ENCODE peak calls at places on chromosomes 6 and 20, in eight cellular contexts. O is sciatic nerve; D is occipital lobe; L is NCI-H460; C is NCI-H524; G is activated T-helper 1 cell treated with anti-CD3 and anti-CD28 coated beads, Interleukin-2, amount 50 U/mL, for 16 hours; X is A172; K is Kasumi-1. R is an unnamed sample.
A peak's percentile ranks its signal among the peaks of the same experiment; 100 is the strongest.

GRCh38 chr6:5365430-5366195 is 104.3 kb downstream of the FARS2 start:
- DNase-seq in O (no peak), D (no peak), L (no peak), C (no peak), G (no peak), X (no peak), K (no peak), R (no peak)

GRCh38 chr20:5674176-5674660 is 76.0 kb upstream of the SHLD1 start:
- DNase-seq in O (no peak), D (no peak), L (no peak), C (no peak), G (no peak), X (no peak), K (peak; percentile 93), R (no peak)

GRCh38 chr20:54115172-54115854 is 44.9 kb upstream of the BCAS1 start:
- DNase-seq in O (no peak), D (no peak), L (no peak), C (no peak), G (no peak), X (no peak), K (no peak), R (no peak)

GRCh38 chr6:118594877-118595276 is 46.8 kb downstream of the PLN start:
- DNase-seq in O (no peak), D (no peak), L (no peak), C (no peak), G (no peak), X (no peak), K (peak; percentile 78), R (no peak)

GRCh38 chr20:49281059-49281912 is 3.4 kb upstream of the ZNFX1 start:
- DNase-seq in O (no peak), D (no peak), L (no peak), C (no peak), G (no peak), X (peak; percentile 32), K (peak; percentile 86), R (no peak)

GRCh38 chr6:54419885-54420284 is 111.6 kb downstream of the TINAG start:
- DNase-seq in O (no peak), D (no peak), L (peak; percentile 70), C (no peak), G (no peak), X (peak; percentile 73), K (no peak), R (no peak)

GRCh38 chr20:12984069-12984765 is 24.6 kb upstream of the SPTLC3 start:
- DNase-seq in O (no peak), D (no peak), L (no peak), C (no peak), G (no peak), X (no peak), K (no peak), R (no peak)

GRCh38 chr6:170144952-170145587 is 145.8 kb downstream of the DLL1 start:
- DNase-seq in O (no peak), D (no peak), L (no peak), C (no peak), G (no peak), X (no peak), K (no peak), R (no peak)

GRCh38 chr20:49539481-49540231 is 28.3 kb downstream of the PTGIS start:
- DNase-seq in O (no peak), D (no peak), L (no peak), C (peak; percentile 32), G (no peak), X (no peak), K (no peak), R (no peak)

R was measured in frontal cortex.